ENCODE peak calls at places on chromosomes 16 and 17, in ten cellular contexts. R is activated CD8-positive, alpha-beta T cell treated with anti-CD3 and anti-CD28 coated beads for 36 hours; F is natural killer cell; W is neural progenitor cell; H is suprapubic skin; P is WERI-Rb-1; G is omental fat pad; L is stomach; E is K562; Q is progenitor cell of endocrine pancreas. B is an unnamed sample.

GRCh38 chr16:12425134-12425941 is 378.3 kb downstream of the CPPED1 start:
- DNase-seq in G (no peak), E (no peak), H (no peak), L (no peak), F (no peak), R (no peak), Q (no peak), P (peak), W (peak), B (no peak)

GRCh38 chr16:10526962-10527361 is 53.4 kb downstream of the EMP2 start:
- DNase-seq in F (no peak), E (no peak), G (no peak), L (no peak), R (no peak), P (no peak), W (no peak), Q (no peak), H (no peak), B (no peak)

GRCh38 chr17:12613566-12613965 is 52.1 kb upstream of the MYOCD start:
- DNase-seq in G (no peak), Q (no peak), R (no peak), H (no peak), P (no peak), E (no peak), L (no peak), F (no peak), W (no peak), B (no peak)

GRCh38 chr16:47643610-47644009 is 182.5 kb downstream of the PHKB start:
- DNase-seq in R (peak), E (no peak), Q (no peak), W (no peak), F (peak), P (no peak), G (no peak), L (no peak), H (no peak), B (no peak)

GRCh38 chr17:30586818-30587595 is 109.8 kb downstream of the GOSR1 start:
- DNase-seq in E (no peak), Q (no peak), W (no peak), F (no peak), R (peak), L (no peak), G (no peak), P (no peak), H (no peak), B (no peak)

GRCh38 chr16:87169509-87169985 is 147.6 kb downstream of the C16orf95 start:
- DNase-seq in R (no peak), E (no peak), W (no peak), H (no peak), G (no peak), Q (no peak), F (no peak), P (no peak), L (no peak), B (no peak)

GRCh38 chr16:81035975-81036750 is 521 bp downstream of the ATMIN start:
- DNase-seq in R (peak), G (no peak), E (peak), Q (peak), H (peak), L (peak), W (peak), P (peak), F (no peak), B (peak)

GRCh38 chr17:53032861-53033271 is 789.9 kb upstream of the KIF2B start:
- DNase-seq in F (no peak), W (peak), E (no peak), R (peak), Q (peak), H (no peak), G (no peak), L (no peak), P (peak), B (no peak)

GRCh38 chr16:49651980-49652379 is 203.9 kb downstream of the ZNF423 start:
- DNase-seq in E (no peak), L (no peak), R (no peak), G (no peak), P (no peak), F (no peak), W (no peak), H (no peak), Q (no peak), B (no peak)

GRCh38 chr17:4948166-4948996 is at the start of gene PFN1:
- DNase-seq in L (peak), R (peak), W (peak), E (peak), F (peak), H (peak), G (peak), Q (peak), P (peak), B (peak)

GRCh38 chr17:82582208-82582607 is 62.7 kb downstream of the FOXK2 start:
- DNase-seq in E (no peak), H (no peak), G (no peak), W (no peak), Q (no peak), R (no peak), F (no peak), L (no peak), P (no peak), B (no peak)

GRCh38 chr16:72131036-72131435 is 37.4 kb downstream of the DHX38 start:
- DNase-seq in L (no peak), E (no peak), F (no peak), W (no peak), H (no peak), Q (no peak), G (no peak), P (no peak), R (no peak), B (no peak)

GRCh38 chr16:85072947-85073346 is 39.3 kb downstream of the CIBAR2 start:
- DNase-seq in E (no peak), R (no peak), F (no peak), H (no peak), Q (no peak), L (no peak), P (no peak), G (no peak), W (no peak), B (no peak)

GRCh38 chr17:35799942-35800341 is 4.5 kb upstream of the MMP28 start:
- DNase-seq in F (no peak), E (no peak), R (no peak), Q (no peak), H (no peak), G (no peak), W (no peak), P (no peak), L (peak), B (no peak)

GRCh38 chr17:40538019-40538935 is 27.0 kb downstream of the CCR7 start:
- DNase-seq in R (no peak), P (no peak), W (no peak), E (no peak), Q (no peak), G (no peak), H (peak), F (no peak), L (no peak), B (no peak)

GRCh38 chr16:29825145-29826044 is 5.1 kb downstream of the MVP start:
- DNase-seq in H (no peak), F (no peak), P (peak), L (no peak), Q (no peak), G (no peak), E (peak), R (peak), W (peak), B (peak)

GRCh38 chr16:68644303-68644702 is 807 bp upstream of the CDH3 start:
- DNase-seq in L (no peak), P (no peak), H (no peak), E (no peak), F (no peak), Q (no peak), W (peak), R (no peak), G (no peak), B (no peak)

GRCh38 chr16:46883353-46883689 is 841 bp upstream of the GPT2 start:
- DNase-seq in P (no peak), F (no peak), E (no peak), G (no peak), H (no peak), W (peak), Q (no peak), L (no peak), R (no peak), B (no peak)

GRCh38 chr16:9965079-9965478 is 217.1 kb downstream of the GRIN2A start:
- DNase-seq in E (no peak), P (no peak), H (no peak), F (no peak), R (no peak), L (no peak), G (no peak), W (no peak), Q (no peak), B (no peak)

GRCh38 chr17:17402558-17402957 is 74.2 kb upstream of the MED9 start:
- DNase-seq in F (no peak), E (no peak), G (no peak), Q (no peak), R (no peak), P (no peak), H (no peak), L (no peak), W (no peak), B (no peak)

GRCh38 chr17:82399030-82399429 is 19.1 kb upstream of the HEXD start:
- DNase-seq in G (no peak), Q (no peak), W (no peak), R (no peak), H (no peak), E (no peak), L (no peak), F (no peak), P (peak), B (no peak)

GRCh38 chr17:77821114-77821513 is 137.4 kb upstream of the TNRC6C start:
- DNase-seq in E (peak), W (no peak), H (no peak), G (no peak), R (peak), L (no peak), F (no peak), P (peak), Q (no peak), B (no peak)
- TF ChIP-seq CTCF in E (peak), W (no peak), H (no peak), G (no peak), R (no peak), L (no peak), F (no peak), P (peak), Q (peak), B (no peak)

DNA sequence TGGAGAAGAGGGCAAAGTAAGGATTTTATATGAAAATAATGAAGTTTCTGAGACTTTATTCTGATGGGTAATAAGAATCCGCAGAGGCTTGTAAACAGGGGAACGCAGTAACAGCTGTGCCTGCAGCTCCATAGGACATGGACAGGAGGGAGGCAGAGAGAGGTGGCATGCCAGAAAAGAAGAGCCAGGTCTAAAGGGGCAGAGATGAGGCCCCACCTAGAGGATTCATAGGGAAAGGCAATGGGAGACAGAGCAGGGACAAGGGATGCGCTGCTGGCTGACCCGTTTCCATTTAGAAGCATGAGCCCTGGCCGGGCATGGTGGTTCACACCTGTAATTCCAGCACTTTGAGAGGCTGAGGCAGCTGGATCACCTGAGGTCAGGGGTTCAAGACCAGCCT is 340.3 kb upstream of the CDH5 start:
- DNase-seq in P (peak), L (no peak), E (peak), R (no peak), H (no peak), F (no peak), G (no peak), Q (no peak), W (peak), B (no peak)
- TF ChIP-seq CTCF in P (peak), L (no peak), E (peak), R (no peak), H (no peak), F (no peak), G (no peak), Q (peak), W (peak), B (no peak)

DNA sequence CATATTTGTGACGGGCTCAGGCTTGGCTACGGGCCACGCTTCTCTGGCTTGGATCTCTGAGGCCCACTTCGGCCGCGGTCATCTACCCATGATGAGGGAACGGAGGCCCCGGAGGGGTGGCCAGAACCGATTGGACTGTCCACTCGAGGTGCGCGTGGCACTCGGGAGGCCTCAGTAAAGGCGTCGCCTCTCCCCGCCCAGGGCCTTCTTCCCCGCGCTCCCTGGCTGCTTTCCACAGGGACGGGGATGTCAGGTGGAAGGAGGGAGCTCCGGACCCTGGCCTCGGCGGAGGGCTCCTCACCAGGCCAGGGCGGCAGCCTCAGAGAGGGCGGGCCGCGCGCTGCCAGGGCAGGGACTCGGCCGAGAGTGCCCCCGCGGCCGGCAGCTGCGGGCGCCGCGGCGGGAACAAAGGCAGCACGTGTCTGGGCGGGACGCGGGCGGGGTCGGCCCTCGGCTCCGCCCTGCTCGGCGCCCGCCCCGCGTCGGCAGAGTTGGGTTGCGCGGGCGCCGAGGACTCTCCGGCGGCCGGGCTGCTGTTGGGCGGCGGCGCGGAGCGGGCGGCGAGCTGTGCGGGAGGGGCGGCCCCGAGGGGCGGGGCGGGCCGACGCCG is 597 bp upstream of the CDK5R1 start:
- DNase-seq in L (peak), G (peak), F (peak), P (peak), E (peak), W (peak), H (no peak), Q (peak), R (peak), B (peak)
- TF ChIP-seq CTCF in L (no peak), G (no peak), F (no peak), P (no peak), E (peak), W (no peak), H (no peak), Q (no peak), R (no peak), B (no peak)

GRCh38 chr17:45650601-45651000 is 133.5 kb upstream of the CRHR1 start:
- DNase-seq in E (no peak), W (no peak), H (no peak), R (no peak), F (no peak), P (peak), G (no peak), Q (no peak), L (no peak), B (no peak)

GRCh38 chr17:45651145-45651713 is 132.9 kb upstream of the CRHR1 start:
- DNase-seq in Q (no peak), G (no peak), L (no peak), P (peak), H (no peak), F (no peak), W (no peak), E (no peak), R (no peak), B (no peak)

GRCh38 chr17:45649796-45650195 is 134.3 kb upstream of the CRHR1 start:
- DNase-seq in P (no peak), H (no peak), Q (no peak), L (no peak), F (no peak), W (no peak), G (no peak), R (no peak), E (no peak), B (no peak)

GRCh38 chr17:45646288-45646988 is 137.7 kb upstream of the CRHR1 start:
- DNase-seq in G (no peak), H (no peak), F (no peak), L (no peak), R (no peak), E (no peak), P (peak), W (no peak), Q (no peak), B (no peak)

GRCh38 chr17:45648642-45649041 is 135.5 kb upstream of the CRHR1 start:
- DNase-seq in P (peak), L (no peak), G (no peak), W (peak), E (peak), Q (no peak), R (peak), F (no peak), H (no peak), B (no peak)
- TF ChIP-seq CTCF in P (peak), L (no peak), G (no peak), W (peak), E (peak), Q (no peak), R (peak), F (no peak), H (peak), B (no peak)

GRCh38 chr16:21101631-21102420 is 48.8 kb downstream of the DNAH3 start:
- DNase-seq in W (peak), H (no peak), G (no peak), L (peak), Q (no peak), P (peak), E (peak), R (peak), F (no peak), B (peak)
- TF ChIP-seq CTCF in W (peak), H (peak), G (no peak), L (no peak), Q (peak), P (peak), E (peak), R (peak), F (no peak), B (peak)

DNA sequence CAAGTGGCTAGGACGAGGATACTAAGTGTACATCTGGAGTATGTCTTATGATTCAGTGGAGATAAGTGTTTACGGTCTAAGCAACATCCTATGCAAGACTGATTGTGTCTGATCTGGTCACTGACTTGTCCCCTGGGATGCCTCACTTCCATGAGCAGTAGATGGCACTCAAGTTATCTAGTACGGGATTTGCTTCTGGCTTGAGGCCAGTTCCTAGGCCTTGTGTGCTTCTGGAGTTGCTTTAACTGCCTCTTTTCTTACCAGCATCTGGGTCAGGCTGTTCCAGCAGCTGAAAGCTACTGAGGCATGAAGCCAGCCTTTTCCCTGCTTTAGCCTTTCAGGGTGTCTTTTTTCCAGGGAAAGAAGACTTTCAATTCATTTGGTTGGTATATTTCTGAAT is 23.0 kb downstream of the SUPT6H start:
- DNase-seq in R (no peak), G (no peak), H (no peak), P (peak), Q (no peak), F (no peak), E (peak), L (no peak), W (no peak), B (no peak)
- TF ChIP-seq CTCF in R (no peak), G (no peak), H (no peak), P (peak), Q (no peak), F (no peak), E (peak), L (no peak), W (peak), B (no peak)

GRCh38 chr16:15055141-15056053 is 477 bp downstream of the NTAN1 start:
- DNase-seq in W (peak), R (peak), L (no peak), F (no peak), P (peak), E (peak), Q (no peak), G (no peak), H (peak), B (peak)
- TF ChIP-seq CTCF in W (peak), R (peak), L (no peak), F (peak), P (peak), E (peak), Q (peak), G (no peak), H (no peak), B (no peak)